ENCODE peak calls at places on chromosomes 2 and 18, in five cellular contexts. J, T, U, S and Y are unnamed samples.

GRCh38 chr2:85430780-85431601 is 12.5 kb downstream of the SH2D6 start:
- DNase-seq in T (no peak), J (no peak), U (peak), S (no peak), Y (no peak)

GRCh38 chr2:181585732-181586131 is 71.2 kb downstream of the CERKL start:
- DNase-seq in U (no peak), S (no peak), J (no peak), T (no peak), Y (no peak)

GRCh38 chr2:40127890-40128548 is 323.9 kb downstream of the SLC8A1 start:
- DNase-seq in T (no peak), S (no peak), U (no peak), J (no peak), Y (no peak)

GRCh38 chr2:26457695-26458364 is 20.1 kb downstream of the OTOF start:
- DNase-seq in U (no peak), J (no peak), S (no peak), T (no peak), Y (no peak)

GRCh38 chr2:188114014-188114413 is 177.7 kb upstream of the GULP1 start:
- DNase-seq in J (no peak), S (no peak), T (no peak), U (peak), Y (no peak)

GRCh38 chr2:120675460-120676130 is 60.1 kb upstream of the GLI2 start:
- DNase-seq in U (peak), T (peak), S (peak), J (no peak), Y (peak)

GRCh38 chr2:64262068-64262467 is 117.8 kb upstream of the PELI1 start:
- DNase-seq in S (peak), J (no peak), U (no peak), T (no peak), Y (no peak)

GRCh38 chr2:26687785-26688184 is 4.7 kb upstream of the KCNK3 start:
- DNase-seq in S (peak), T (no peak), J (no peak), U (no peak), Y (no peak)

GRCh38 chr2:219249203-219249980 is 3.7 kb upstream of the TUBA4B start:
- DNase-seq in U (no peak), J (peak), T (no peak), S (peak), Y (no peak)

GRCh38 chr2:73078457-73079411 is 7.2 kb upstream of the SFXN5 start:
- DNase-seq in S (no peak), J (no peak), T (no peak), U (no peak), Y (no peak)

GRCh38 chr2:88919087-88919738 is 227.7 kb downstream of the RPIA start:
- DNase-seq in J (no peak), T (peak), U (peak), S (peak), Y (no peak)

GRCh38 chr2:238284802-238285515 is 3.5 kb downstream of the PER2 start:
- DNase-seq in U (no peak), T (no peak), S (no peak), J (no peak), Y (no peak)
- H3K9ac ChIP-seq in U (no peak), T (no peak), S (peak), J (no peak), Y (no peak)

GRCh38 chr2:9846554-9846953 is 3.3 kb downstream of the TAF1B start:
- DNase-seq in U (no peak), S (no peak), T (no peak), J (no peak), Y (no peak)

GRCh38 chr2:9843229-9844035 is at the start of gene TAF1B:
- DNase-seq in U (peak), S (peak), T (peak), J (peak), Y (peak)

GRCh38 chr2:9844581-9844980 is 1.3 kb downstream of the TAF1B start:
- DNase-seq in U (no peak), T (no peak), S (no peak), J (peak), Y (no peak)

GRCh38 chr2:9844036-9844483 is 786 bp downstream of the TAF1B start:
- DNase-seq in S (no peak), U (no peak), J (no peak), T (no peak), Y (no peak)

GRCh38 chr2:9847140-9847539 is 3.9 kb downstream of the TAF1B start:
- DNase-seq in S (no peak), T (no peak), J (no peak), U (no peak), Y (no peak)
- TF ChIP-seq REST in S (no peak), T (no peak), J (no peak), U (no peak), Y (no peak)

GRCh38 chr2:96119981-96120720 is 3.8 kb upstream of the ADRA2B start:
- DNase-seq in S (no peak), J (no peak), T (no peak), U (no peak), Y (no peak)
- TF ChIP-seq YY1 in S (no peak), J (no peak), T (no peak), U (no peak), Y (no peak)

DNA sequence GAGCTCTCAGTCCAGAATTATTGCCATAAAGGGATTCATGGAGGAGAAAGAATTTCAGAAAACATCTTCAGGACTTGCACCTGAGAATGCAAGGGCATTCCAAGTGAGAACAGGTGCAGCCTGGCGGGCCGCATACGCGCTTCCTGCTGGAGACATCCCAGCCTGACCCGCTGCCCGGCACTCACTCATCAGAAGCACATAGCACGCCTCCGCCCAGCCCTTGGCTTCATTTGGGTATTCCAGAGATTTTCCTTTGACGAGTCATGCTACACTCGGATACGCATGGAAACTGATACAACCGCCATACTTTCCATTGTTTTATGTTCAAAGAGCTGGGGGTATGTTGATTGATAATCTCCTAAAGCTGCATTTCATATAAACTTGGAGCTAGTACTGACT is 228.0 kb upstream of the ID2 start:
- DNase-seq in S (no peak), U (no peak), T (no peak), J (no peak), Y (no peak)
- H3K9ac ChIP-seq in S (no peak), U (no peak), T (no peak), J (no peak), Y (no peak)

DNA sequence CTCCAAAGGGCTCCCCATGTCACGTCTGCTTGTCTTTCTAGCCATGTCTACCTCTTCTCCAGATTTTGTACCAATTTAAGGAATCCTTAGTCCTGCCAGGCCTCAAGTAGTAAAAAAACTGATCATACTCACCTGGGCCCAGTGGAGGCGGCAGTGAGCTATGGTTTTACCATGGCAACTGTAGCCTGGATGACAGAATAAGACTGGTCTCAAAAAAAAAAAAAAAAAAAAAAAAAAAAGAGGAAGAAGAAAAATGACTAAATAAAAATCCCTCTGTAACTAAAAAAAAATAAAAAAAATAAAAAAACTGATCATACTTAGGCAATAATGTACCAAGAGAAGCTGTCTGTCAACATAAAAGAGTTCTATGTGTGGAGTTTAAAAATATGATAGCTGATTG is 221.6 kb downstream of the NR4A2 start:
- DNase-seq in T (peak), S (peak), J (no peak), U (peak), Y (peak)
- TF ChIP-seq REST in T (no peak), S (no peak), J (no peak), U (no peak), Y (no peak)

GRCh38 chr18:45617284-45617683 is 2.0 kb downstream of the SLC14A2 start:
- DNase-seq in U (peak), T (no peak), S (no peak), J (no peak), Y (peak)
- TF ChIP-seq YY1 in U (no peak), T (no peak), S (no peak), J (no peak), Y (no peak)

GRCh38 chr2:33597026-33597425 is 2.1 kb downstream of the FAM98A start:
- DNase-seq in U (no peak), T (no peak), J (no peak), S (no peak), Y (no peak)

GRCh38 chr2:33599943-33600192 is 769 bp upstream of the FAM98A start:
- DNase-seq in T (no peak), U (no peak), J (no peak), S (no peak), Y (no peak)

GRCh38 chr2:33602216-33602830 is 3.2 kb upstream of the FAM98A start:
- DNase-seq in U (no peak), T (no peak), S (no peak), J (no peak), Y (no peak)

GRCh38 chr2:33598472-33599174 is 476 bp downstream of the FAM98A start:
- DNase-seq in S (peak), T (peak), J (peak), U (peak), Y (no peak)

DNA sequence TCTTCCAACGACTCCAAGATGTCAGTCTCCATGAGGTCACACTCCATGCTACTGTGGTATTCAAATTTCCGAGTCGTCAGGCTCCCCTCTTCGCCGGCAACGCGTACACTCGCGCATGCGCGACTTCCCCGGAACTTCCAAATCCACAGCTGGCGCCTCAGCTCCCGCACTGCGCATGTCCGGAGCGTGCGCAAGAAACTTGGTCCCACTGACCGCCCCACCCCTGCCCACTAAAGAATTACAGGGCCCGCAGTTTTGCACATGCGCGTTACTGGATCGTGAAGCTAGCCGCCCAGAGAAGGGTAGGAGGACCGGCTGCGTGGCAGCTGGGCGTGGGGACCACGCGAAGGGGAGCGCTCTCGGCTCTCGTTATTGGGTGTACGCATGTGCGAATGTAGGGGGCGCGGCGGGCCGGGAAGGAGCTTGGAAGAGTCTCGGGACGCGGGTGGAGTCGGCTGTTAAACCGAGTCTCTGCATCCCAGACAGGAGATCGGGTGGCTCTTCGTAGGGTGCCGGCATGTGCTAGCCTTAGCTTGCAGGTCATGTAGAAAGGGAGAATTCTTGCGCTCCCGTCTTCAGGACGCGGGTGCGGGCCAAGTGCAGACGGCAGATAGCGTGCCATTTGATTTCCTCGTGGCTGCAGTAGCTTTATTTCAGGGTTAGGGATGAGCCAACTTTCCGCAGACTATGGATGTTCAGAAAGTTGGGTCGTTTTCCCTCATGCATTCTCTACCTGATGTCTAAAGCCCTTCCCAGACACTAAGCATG is at the start of gene FAM98A:
- DNase-seq in J (peak), T (peak), U (peak), S (peak), Y (peak)
- H3K9ac ChIP-seq in J (peak), T (peak), U (peak), S (peak), Y (peak)